ENCODE peak calls at places on chromosomes 16 and 17, in eight cellular contexts. D, M, Y, S, X, T, R and J are unnamed samples.

GRCh38 chr17:10121971-10122707 is 76.3 kb downstream of the GAS7 start:
- DNase-seq in Y (no peak), X (no peak), S (peak), R (no peak), M (no peak), D (no peak), T (no peak), J (peak)

GRCh38 chr16:20847577-20847976 is 41.2 kb downstream of the REXO5 start:
- DNase-seq in M (no peak), S (no peak), X (no peak), T (no peak), D (no peak), R (no peak), Y (no peak), J (no peak)

GRCh38 chr16:4373909-4374742 is 2.5 kb downstream of the VASN start:
- DNase-seq in D (peak), X (peak), T (no peak), R (peak), S (peak), Y (no peak), M (peak), J (no peak)

GRCh38 chr16:23081675-23082119 is 67.6 kb downstream of the USP31 start:
- DNase-seq in D (no peak), S (peak), T (no peak), R (no peak), X (no peak), M (no peak), Y (no peak), J (no peak)

GRCh38 chr16:88691924-88692560 is 5.7 kb upstream of the SNAI3 start:
- DNase-seq in R (no peak), S (no peak), Y (no peak), M (no peak), D (no peak), T (peak), X (no peak), J (peak)

GRCh38 chr17:41621916-41622315 is 2.5 kb downstream of the KRT17 start:
- DNase-seq in R (no peak), Y (no peak), S (no peak), M (no peak), T (no peak), X (no peak), D (no peak), J (no peak)

GRCh38 chr17:80202197-80202596 is 17.9 kb downstream of the SGSH start:
- DNase-seq in X (no peak), Y (no peak), R (no peak), M (no peak), S (no peak), T (no peak), D (no peak), J (no peak)

GRCh38 chr16:4661661-4662060 is 31.7 kb upstream of the NUDT16L1 start:
- DNase-seq in T (no peak), M (no peak), R (no peak), Y (no peak), X (no peak), S (no peak), D (no peak), J (no peak)

GRCh38 chr16:22007509-22008214 is at the start of gene MOSMO:
- DNase-seq in S (peak), Y (peak), X (no peak), M (peak), R (peak), D (peak), T (peak), J (peak)

GRCh38 chr16:29877266-29877961 is 14.4 kb upstream of the CDIPT start:
- DNase-seq in Y (no peak), D (peak), T (peak), S (peak), M (peak), X (no peak), R (no peak), J (peak)

GRCh38 chr17:47894498-47895253 is 1.4 kb upstream of the SP2 start:
- DNase-seq in S (no peak), R (no peak), D (no peak), M (no peak), Y (no peak), T (no peak), X (no peak), J (no peak)

GRCh38 chr17:64386412-64387144 is 4.1 kb downstream of the PECAM1 start:
- DNase-seq in S (peak), Y (no peak), M (no peak), T (no peak), X (no peak), D (peak), R (no peak), J (no peak)

GRCh38 chr17:78347453-78347852 is 12.4 kb downstream of the SOCS3 start:
- DNase-seq in D (no peak), R (no peak), X (no peak), T (no peak), M (no peak), Y (no peak), S (no peak), J (no peak)

GRCh38 chr16:84999857-85000480 is 11.4 kb downstream of the ZDHHC7 start:
- DNase-seq in T (no peak), X (no peak), S (no peak), R (no peak), M (no peak), D (no peak), Y (no peak), J (no peak)

GRCh38 chr17:69480197-69480596 is 65.7 kb downstream of the MAP2K6 start:
- DNase-seq in X (no peak), Y (no peak), S (no peak), M (no peak), D (no peak), T (no peak), R (no peak), J (no peak)

GRCh38 chr16:361872-362701 is 8.3 kb downstream of the MRPL28 start:
- DNase-seq in R (peak), S (peak), D (peak), X (no peak), M (peak), Y (peak), T (peak), J (peak)

GRCh38 chr17:53794875-53795274 is 27.9 kb upstream of the KIF2B start:
- DNase-seq in R (no peak), M (no peak), X (no peak), Y (no peak), D (no peak), T (no peak), S (no peak), J (no peak)

GRCh38 chr17:8466466-8466865 is 30.8 kb downstream of the NDEL1 start:
- DNase-seq in D (peak), X (no peak), S (peak), T (no peak), Y (no peak), M (no peak), R (no peak), J (no peak)

GRCh38 chr16:27334192-27334764 is 20.5 kb downstream of the IL4R start:
- DNase-seq in S (no peak), R (no peak), T (no peak), Y (no peak), X (no peak), M (no peak), D (no peak), J (no peak)

GRCh38 chr16:71709231-71709781 is 15.2 kb downstream of the PHLPP2 start:
- DNase-seq in T (no peak), R (no peak), M (no peak), Y (no peak), X (no peak), D (peak), S (peak), J (no peak)

DNA sequence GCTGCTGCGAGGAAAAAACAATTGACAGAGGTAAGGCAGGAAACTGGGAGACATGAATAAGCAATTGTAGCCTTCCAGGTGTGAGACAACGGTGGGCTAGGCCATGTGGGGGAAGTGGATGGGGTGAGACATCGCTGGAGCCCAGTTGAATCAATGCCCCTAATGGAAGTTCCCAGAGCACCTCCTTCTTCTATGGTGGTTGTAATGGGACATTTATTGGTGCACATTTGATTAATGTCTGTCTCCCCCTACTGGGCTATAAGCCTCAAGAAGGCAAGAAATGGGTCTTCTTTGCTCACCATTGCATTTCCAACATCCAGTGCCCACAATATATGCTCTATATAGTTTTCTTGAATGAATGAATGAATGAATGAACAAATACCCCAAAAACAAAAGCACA is 22.7 kb upstream of the CD300E start:
- DNase-seq in Y (no peak), M (no peak), X (no peak), R (no peak), T (no peak), D (no peak), S (peak), J (no peak)
- TF ChIP-seq CTCF in Y (no peak), M (no peak), X (no peak), R (no peak), T (no peak), D (no peak), S (no peak), J (peak)

GRCh38 chr16:75491876-75492275 is 3.4 kb downstream of the CHST6 start:
- DNase-seq in R (no peak), D (no peak), S (no peak), Y (no peak), T (no peak), M (peak), X (no peak), J (no peak)
- TF ChIP-seq CTCF in R (no peak), D (no peak), S (no peak), Y (no peak), T (no peak), M (no peak), X (no peak), J (no peak)

GRCh38 chr17:37413875-37414519 is 7.3 kb downstream of the TADA2A start:
- DNase-seq in D (peak), Y (no peak), R (no peak), S (no peak), M (no peak), X (no peak), T (no peak), J (no peak)
- TF ChIP-seq CTCF in D (peak), Y (no peak), R (no peak), S (peak), M (no peak), X (no peak), T (no peak), J (no peak)

GRCh38 chr16:50261707-50262235 is 4.6 kb upstream of the ADCY7 start:
- DNase-seq in D (no peak), Y (no peak), T (peak), S (no peak), M (no peak), X (no peak), R (no peak), J (no peak)

GRCh38 chr16:50263060-50263909 is 3.1 kb upstream of the ADCY7 start:
- DNase-seq in M (no peak), D (no peak), S (no peak), X (no peak), Y (no peak), R (no peak), T (peak), J (no peak)

GRCh38 chr16:50259334-50260205 is 6.8 kb upstream of the ADCY7 start:
- DNase-seq in T (peak), M (no peak), R (peak), D (peak), Y (no peak), S (peak), X (no peak), J (no peak)

GRCh38 chr16:50260206-50261159 is 5.9 kb upstream of the ADCY7 start:
- DNase-seq in S (no peak), D (no peak), Y (no peak), X (no peak), R (peak), M (no peak), T (peak), J (no peak)

GRCh38 chr16:50261160-50261706 is 5.1 kb upstream of the ADCY7 start:
- DNase-seq in M (no peak), Y (no peak), X (no peak), S (no peak), R (no peak), D (no peak), T (peak), J (no peak)
- TF ChIP-seq CTCF in M (no peak), Y (no peak), X (no peak), S (no peak), R (no peak), D (no peak), T (no peak), J (no peak)

DNA sequence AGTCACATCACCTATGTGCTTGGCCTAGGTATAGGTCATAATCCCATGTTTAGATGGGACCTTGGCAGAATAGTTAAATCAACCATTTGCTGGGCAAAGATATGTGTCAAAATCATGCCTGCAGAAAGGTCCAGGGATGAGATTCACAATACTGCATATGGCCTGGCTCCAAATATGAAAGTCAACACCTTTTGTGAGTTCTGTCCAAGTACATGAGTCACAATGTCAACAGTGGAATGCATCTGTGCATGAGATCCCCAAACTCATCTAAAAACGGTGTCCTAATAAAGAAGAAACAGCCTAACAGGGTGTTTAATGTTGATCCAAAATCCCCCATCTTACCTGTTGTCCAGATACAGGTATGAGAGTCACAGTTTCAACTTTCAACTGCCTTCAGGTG is 1847.5 kb downstream of the TP53TG3F start:
- DNase-seq in D (no peak), T (no peak), M (no peak), S (no peak), X (no peak), Y (no peak), R (no peak), J (no peak)
- TF ChIP-seq CTCF in D (no peak), T (no peak), M (no peak), S (no peak), X (no peak), Y (no peak), R (no peak), J (no peak)

DNA sequence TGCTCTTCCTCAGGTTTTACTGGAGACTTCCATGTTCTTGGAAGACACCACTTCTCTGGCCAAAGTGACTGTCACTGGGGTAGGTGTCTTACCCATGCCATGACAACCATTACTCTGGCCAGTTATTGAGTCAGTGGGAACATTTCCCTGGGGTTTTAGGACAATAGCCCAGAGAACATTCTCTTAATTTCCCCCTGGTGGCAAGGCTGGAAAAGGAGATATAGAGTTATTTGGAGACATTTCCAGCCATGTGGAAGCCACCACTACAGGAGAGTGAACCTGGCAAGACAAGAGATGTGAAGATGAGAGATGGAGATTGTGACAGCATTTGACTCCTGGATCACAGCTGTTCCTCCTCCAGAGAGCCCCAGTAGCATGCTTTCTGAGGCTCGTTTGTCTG is 106.2 kb downstream of the CDK5R1 start:
- DNase-seq in Y (no peak), M (no peak), D (no peak), X (no peak), T (no peak), S (no peak), R (no peak), J (no peak)
- TF ChIP-seq CTCF in Y (no peak), M (no peak), D (no peak), X (no peak), T (no peak), S (no peak), R (no peak), J (no peak)

GRCh38 chr17:2092253-2092652 is 37.4 kb downstream of the HIC1 start:
- DNase-seq in T (no peak), S (no peak), D (no peak), Y (no peak), R (no peak), X (no peak), M (peak), J (no peak)

GRCh38 chr17:2095536-2095910 is 40.6 kb downstream of the HIC1 start:
- DNase-seq in X (no peak), R (no peak), M (no peak), S (no peak), Y (no peak), T (peak), D (no peak), J (no peak)

GRCh38 chr17:2093349-2093748 is 38.4 kb downstream of the HIC1 start:
- DNase-seq in S (no peak), T (no peak), M (no peak), R (no peak), D (no peak), X (no peak), Y (no peak), J (no peak)

GRCh38 chr17:2090804-2091534 is 36.1 kb downstream of the HIC1 start:
- DNase-seq in X (no peak), T (no peak), S (peak), Y (no peak), R (peak), D (peak), M (peak), J (no peak)

DNA sequence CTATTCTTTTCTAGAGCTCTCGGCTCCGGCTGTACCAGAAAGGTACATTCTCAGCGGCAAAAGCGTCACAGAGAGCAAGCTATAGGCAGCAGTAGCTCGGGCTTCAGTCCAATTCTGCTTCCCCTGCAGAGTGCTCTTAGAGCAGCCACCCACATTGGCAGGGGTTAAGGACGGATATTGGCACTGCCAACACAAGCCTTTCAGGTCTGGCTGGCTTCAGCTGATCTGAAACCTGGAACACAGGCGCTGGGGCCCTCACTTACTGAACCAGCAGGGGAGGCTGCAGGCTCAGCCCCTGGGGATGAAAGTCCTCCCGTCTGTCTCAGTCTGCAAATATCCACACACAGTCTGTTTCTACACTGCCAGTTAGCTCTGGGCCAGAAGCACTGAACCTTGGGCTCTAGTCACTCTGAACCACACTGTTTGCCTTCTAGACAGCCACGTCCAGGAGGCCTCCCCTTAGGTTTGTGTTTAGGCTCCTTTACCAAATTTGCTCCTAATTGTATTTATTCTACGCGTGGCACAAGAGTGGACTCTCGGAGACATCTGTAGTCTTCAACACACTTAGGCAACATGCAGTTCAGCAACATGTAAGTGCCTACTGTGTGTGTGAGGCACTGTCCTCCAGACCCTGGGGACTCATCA is 40.1 kb downstream of the HIC1 start:
- DNase-seq in Y (no peak), R (no peak), T (peak), D (peak), M (peak), S (peak), X (no peak), J (no peak)
- TF ChIP-seq CTCF in Y (no peak), R (peak), T (no peak), D (peak), M (no peak), S (peak), X (no peak), J (no peak)

DNA sequence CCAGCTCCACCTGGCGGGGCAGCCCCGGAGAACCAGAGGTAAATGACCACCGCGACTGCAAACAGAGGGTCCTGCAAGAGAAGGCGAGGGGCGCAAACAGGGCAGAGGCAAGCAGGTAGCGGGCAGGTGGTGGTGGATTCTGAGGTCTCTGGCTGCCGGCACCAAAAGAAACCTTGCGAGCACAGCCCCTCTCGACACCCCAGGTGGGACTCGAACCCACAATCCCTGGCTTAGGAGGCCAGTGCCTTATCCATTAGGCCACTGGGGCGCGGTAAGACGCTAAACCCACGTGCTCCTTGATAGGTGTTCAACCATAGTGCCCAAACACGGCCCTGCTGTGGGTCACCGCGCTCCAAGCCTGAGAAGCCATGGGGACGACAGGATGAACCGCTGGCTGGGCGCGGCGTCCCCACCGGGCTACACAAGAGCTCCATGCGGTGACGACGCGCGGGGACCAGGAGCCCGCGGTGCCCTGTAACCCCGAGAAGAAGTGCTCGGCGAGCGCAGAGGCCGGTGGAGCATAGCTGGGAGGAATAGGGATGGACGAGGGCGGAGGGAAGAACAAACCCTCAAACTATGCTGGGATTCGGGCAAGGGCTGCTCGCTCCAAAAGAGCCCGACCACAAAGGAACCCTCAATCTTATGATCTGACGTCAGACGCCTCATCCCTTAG is 12.4 kb downstream of the ATP5PD start:
- DNase-seq in S (peak), Y (peak), T (peak), D (peak), X (peak), M (peak), R (peak), J (peak)
- TF ChIP-seq CTCF in S (peak), Y (no peak), T (no peak), D (peak), X (no peak), M (no peak), R (peak), J (no peak)

DNA sequence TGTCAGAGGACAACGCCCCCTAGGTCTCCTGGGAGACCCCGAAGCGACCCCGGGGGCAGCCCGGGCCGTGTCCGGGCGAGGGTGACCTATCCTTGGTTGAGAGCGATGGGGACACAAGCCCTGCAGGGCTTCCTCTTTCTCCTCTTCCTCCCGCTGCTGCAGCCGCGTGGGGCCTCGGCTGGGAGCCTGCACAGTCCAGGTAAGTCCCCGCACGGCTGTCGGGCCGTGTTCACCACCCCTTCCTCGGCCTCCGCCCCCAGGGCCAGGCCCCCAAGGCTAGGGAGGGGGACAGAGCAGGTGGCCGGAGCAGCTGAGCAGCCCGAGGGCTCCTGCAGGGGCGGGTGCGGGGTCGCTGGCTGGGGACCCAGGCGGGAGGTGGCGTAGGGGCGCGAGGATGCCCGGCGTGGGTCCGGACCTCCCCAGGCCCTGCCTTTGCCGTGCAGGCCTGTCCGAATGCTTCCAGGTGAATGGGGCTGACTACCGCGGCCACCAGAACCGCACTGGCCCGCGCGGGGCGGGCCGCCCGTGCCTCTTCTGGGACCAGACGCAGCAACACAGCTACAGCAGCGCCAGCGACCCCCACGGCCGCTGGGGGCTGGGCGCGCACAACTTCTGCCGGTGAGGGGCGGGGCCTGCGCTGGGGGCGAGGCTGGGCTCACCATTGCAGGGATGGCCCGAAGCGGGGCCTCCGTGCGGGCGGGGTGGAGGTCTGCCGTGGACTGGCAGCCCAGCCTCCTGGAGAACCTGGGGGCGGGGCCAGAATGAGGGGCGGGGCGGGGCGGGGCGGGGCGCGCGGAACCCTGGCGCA is 545 bp downstream of the KREMEN2 start:
- DNase-seq in T (peak), R (no peak), D (no peak), X (no peak), Y (peak), M (peak), S (no peak), J (peak)
- TF ChIP-seq CTCF in T (no peak), R (no peak), D (no peak), X (no peak), Y (no peak), M (no peak), S (no peak), J (no peak)

GRCh38 chr16:56986361-56986760 is 3.0 kb upstream of the NLRC5 start:
- DNase-seq in T (no peak), X (no peak), Y (no peak), R (no peak), D (no peak), M (no peak), S (no peak), J (no peak)
- TF ChIP-seq CTCF in T (no peak), X (no peak), Y (no peak), R (no peak), D (no peak), M (no peak), S (no peak), J (no peak)